ENCODE peak calls at places on chromosomes 12 and 14, in seven cellular contexts. L is WERI-Rb-1; R is activated CD4-positive, CD25-positive, alpha-beta regulatory T cell; X is tibial nerve; Q is fibroblast of mammary gland; W is fibroblast of lung; S is GM23338. P is an unnamed sample.

GRCh38 chr12:127621366-127621765 is 645.6 kb upstream of the TMEM132C start:
- DNase-seq in L (no peak), Q (no peak), W (no peak), S (no peak), R (no peak), X (no peak), P (no peak)

GRCh38 chr14:41285193-41285748 is 321.4 kb upstream of the LRFN5 start:
- DNase-seq in W (peak), L (no peak), Q (peak), S (peak), X (peak), R (no peak), P (peak)

GRCh38 chr12:12881495-12881894 is 9.9 kb upstream of the GPRC5A start:
- DNase-seq in W (peak), S (no peak), L (no peak), Q (peak), R (no peak), X (no peak), P (peak)

GRCh38 chr12:95424271-95424994 is 49.5 kb upstream of the METAP2 start:
- DNase-seq in X (no peak), S (no peak), L (no peak), Q (no peak), W (no peak), R (no peak), P (no peak)

GRCh38 chr12:131869871-131870418 is 24.5 kb upstream of the ULK1 start:
- DNase-seq in S (no peak), R (no peak), X (no peak), W (peak), L (no peak), Q (peak), P (peak)

GRCh38 chr12:38113991-38114390 is 202.6 kb upstream of the ALG10B start:
- DNase-seq in Q (no peak), R (no peak), S (no peak), L (no peak), W (no peak), X (no peak), P (peak)

GRCh38 chr12:56222531-56222895 is 791 bp upstream of the RNF41 start:
- DNase-seq in W (no peak), L (no peak), R (no peak), S (no peak), X (no peak), Q (no peak), P (no peak)

GRCh38 chr14:82366803-82367202 is 833.1 kb upstream of the SEL1L start:
- DNase-seq in R (no peak), X (no peak), W (no peak), Q (no peak), L (no peak), S (peak), P (no peak)

GRCh38 chr14:104388011-104388521 is 191.5 kb upstream of the C14orf180 start:
- DNase-seq in L (no peak), S (no peak), X (no peak), Q (no peak), W (no peak), R (no peak), P (no peak)

GRCh38 chr14:68167019-68167716 is 347.6 kb downstream of the RAD51B start:
- DNase-seq in S (no peak), Q (no peak), L (no peak), X (no peak), R (no peak), W (no peak), P (no peak)

GRCh38 chr12:6841139-6841515 is 402 bp downstream of the GNB3 start:
- DNase-seq in L (peak), R (no peak), X (no peak), Q (no peak), S (no peak), W (no peak), P (no peak)

GRCh38 chr14:25909361-25909760 is 688.5 kb downstream of the NOVA1 start:
- DNase-seq in W (no peak), L (no peak), R (no peak), Q (peak), X (no peak), S (no peak), P (no peak)

GRCh38 chr12:127731657-127732056 is 535.3 kb upstream of the TMEM132C start:
- DNase-seq in W (no peak), R (no peak), L (no peak), X (no peak), Q (no peak), S (no peak), P (no peak)

GRCh38 chr14:75911883-75912282 is 69.9 kb downstream of the TGFB3 start:
- DNase-seq in Q (peak), L (no peak), X (no peak), W (peak), R (no peak), S (peak), P (no peak)